ENCODE peak calls at places on chromosomes 3 and 15, in five cellular contexts. V, Y, K, W and E are unnamed samples.

GRCh38 chr3:18527691-18528090 is 102.6 kb upstream of the SATB1 start:
- DNase-seq in V (no peak), Y (no peak), K (no peak), W (no peak), E (no peak)

GRCh38 chr15:83063555-83063954 is 3.5 kb downstream of the BTBD1 start:
- DNase-seq in V (no peak), Y (no peak), K (no peak), W (no peak), E (no peak)

GRCh38 chr3:16513141-16514020 is at the start of gene RFTN1:
- DNase-seq in V (peak; percentile 50), Y (peak; percentile 24), K (peak; percentile 41), W (peak; percentile 63), E (peak; percentile 36)

GRCh38 chr15:60899322-60899966 is 329.7 kb downstream of the RORA start:
- DNase-seq in V (no peak), Y (no peak), K (no peak), W (no peak), E (no peak)

GRCh38 chr15:74240002-74240568 is 4.0 kb downstream of the CCDC33 start:
- DNase-seq in V (peak; percentile 60), Y (no peak), K (peak; percentile 23), W (peak; percentile 85), E (peak; percentile 88)

GRCh38 chr15:85475317-85475701 is 94.9 kb downstream of the AKAP13 start:
- DNase-seq in V (no peak), Y (no peak), K (no peak), W (no peak), E (no peak)

GRCh38 chr3:46481636-46482035 is 16.1 kb upstream of the RTP3 start:
- DNase-seq in V (peak; percentile 37), Y (no peak), K (no peak), W (no peak), E (no peak)

GRCh38 chr3:19947549-19948071 is 713 bp downstream of the RAB5A start:
- DNase-seq in V (peak; percentile 65), Y (no peak), K (peak; percentile 35), W (peak; percentile 56), E (peak; percentile 54)

GRCh38 chr3:42539871-42540714 is 37.6 kb downstream of the VIPR1 start:
- DNase-seq in V (peak; percentile 26), Y (no peak), K (peak; percentile 95), W (peak; percentile 87), E (peak; percentile 85)

GRCh38 chr15:87672309-87672897 is 584.1 kb downstream of the NTRK3 start:
- DNase-seq in V (peak; percentile 6), Y (peak; percentile 10), K (peak; percentile 66), W (no peak), E (no peak)

GRCh38 chr3:143306419-143306818 is 186.8 kb downstream of the CHST2 start:
- DNase-seq in V (peak; percentile 24), Y (no peak), K (no peak), W (no peak), E (peak; percentile 69)

GRCh38 chr3:149245738-149246451 is 24.3 kb upstream of the CP start:
- DNase-seq in V (peak; percentile 78), Y (no peak), K (no peak), W (no peak), E (no peak)

GRCh38 chr3:64242435-64242834 is 17.2 kb upstream of the PRICKLE2 start:
- DNase-seq in V (no peak), Y (no peak), K (no peak), W (peak; percentile 57), E (no peak)

GRCh38 chr3:35777065-35777464 is 137.7 kb downstream of the ARPP21 start:
- DNase-seq in V (no peak), Y (no peak), K (no peak), W (no peak), E (no peak)

GRCh38 chr3:45983865-45984264 is 11.8 kb downstream of the FYCO1 start:
- DNase-seq in V (no peak), Y (no peak), K (no peak), W (no peak), E (no peak)

GRCh38 chr3:5013021-5013906 is 34.0 kb downstream of the BHLHE40 start:
- DNase-seq in V (peak; percentile 38), Y (no peak), K (no peak), W (no peak), E (peak; percentile 51)

GRCh38 chr3:111069974-111070751 is 1.5 kb upstream of the NECTIN3 start:
- DNase-seq in V (no peak), Y (no peak), K (no peak), W (no peak), E (peak; percentile 22)

GRCh38 chr3:48614044-48614443 is 4.6 kb upstream of the UQCRC1 start:
- DNase-seq in V (peak; percentile 88), Y (peak; percentile 48), K (no peak), W (no peak), E (no peak)

GRCh38 chr15:43868412-43868811 is 41.6 kb downstream of the WDR76 start:
- DNase-seq in V (no peak), Y (no peak), K (no peak), W (no peak), E (no peak)

GRCh38 chr15:43876872-43877271 is 50.1 kb downstream of the WDR76 start:
- DNase-seq in V (no peak), Y (no peak), K (no peak), W (no peak), E (no peak)

GRCh38 chr15:43871835-43872234 is 45.0 kb downstream of the WDR76 start:
- DNase-seq in V (no peak), Y (no peak), K (no peak), W (no peak), E (no peak)

GRCh38 chr15:43873651-43874050 is 46.8 kb downstream of the WDR76 start:
- DNase-seq in V (no peak), Y (no peak), K (no peak), W (no peak), E (no peak)

DNA sequence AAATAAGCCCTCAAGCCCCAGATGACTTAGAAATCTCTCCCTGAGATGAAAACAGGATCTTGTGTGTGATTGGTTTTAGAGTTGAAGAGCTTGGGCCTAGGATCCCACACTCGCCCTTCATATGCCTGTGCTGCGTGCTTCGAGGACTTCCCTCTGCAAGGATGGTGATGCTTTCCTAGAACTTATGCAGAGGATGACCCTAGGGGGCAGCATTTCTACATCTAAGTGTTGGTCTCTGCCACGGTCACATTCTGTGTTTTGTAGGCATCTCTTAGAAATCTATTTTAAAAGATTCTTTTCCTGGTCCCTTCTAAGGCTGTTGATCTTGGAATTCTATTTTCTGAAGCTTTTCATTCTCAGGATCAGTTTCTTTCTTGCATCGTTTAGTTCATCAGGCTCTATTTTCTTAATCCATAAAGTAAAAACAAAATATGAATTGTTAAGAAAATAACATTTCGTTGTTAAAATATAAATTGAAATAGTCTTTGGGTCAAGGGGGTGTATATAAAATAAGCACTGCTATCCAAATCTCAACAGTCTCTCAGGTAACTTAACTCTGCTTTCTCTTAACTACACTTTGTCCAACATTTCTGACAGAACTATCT is 45.7 kb downstream of the WDR76 start:
- DNase-seq in V (peak; percentile 81), Y (peak; percentile 51), K (peak; percentile 54), W (no peak), E (peak; percentile 11)
- TF ChIP-seq CTCF in V (peak; percentile 70), Y (peak; percentile 80), K (peak; percentile 59), W (no peak), E (peak; percentile 30)

GRCh38 chr15:101698314-101698713 is 26.0 kb downstream of the TARS3 start:
- DNase-seq in V (peak; percentile 38), Y (no peak), K (no peak), W (no peak), E (no peak)

GRCh38 chr15:101689901-101690300 is 34.4 kb downstream of the TARS3 start:
- DNase-seq in V (peak; percentile 79), Y (no peak), K (no peak), W (no peak), E (no peak)

GRCh38 chr15:101692799-101693198 is 31.5 kb downstream of the TARS3 start:
- DNase-seq in V (no peak), Y (no peak), K (no peak), W (no peak), E (no peak)

GRCh38 chr15:101697488-101697887 is 26.8 kb downstream of the TARS3 start:
- DNase-seq in V (no peak), Y (no peak), K (no peak), W (no peak), E (no peak)

DNA sequence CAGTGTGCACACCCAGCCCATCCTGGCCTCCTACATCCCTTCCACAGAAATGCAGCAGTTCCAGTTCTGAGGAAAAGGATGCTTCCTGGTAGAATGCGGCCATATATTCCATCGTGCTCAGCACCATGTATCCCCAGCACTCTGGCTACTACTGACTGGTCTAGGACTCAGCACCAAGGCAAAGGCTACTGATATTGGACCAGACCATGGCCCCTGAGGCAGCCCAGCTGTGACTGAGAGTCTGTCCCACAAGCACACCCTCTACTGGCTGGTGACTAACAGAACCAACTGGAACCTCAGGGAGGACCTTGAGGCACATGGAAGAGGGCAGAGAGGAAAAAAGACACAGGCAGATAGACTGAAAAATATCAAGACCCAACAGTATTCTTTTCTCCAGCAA is 30.0 kb downstream of the TARS3 start:
- DNase-seq in V (no peak), Y (no peak), K (peak; percentile 18), W (no peak), E (no peak)
- TF ChIP-seq CTCF in V (no peak), Y (no peak), K (no peak), W (no peak), E (no peak)

DNA sequence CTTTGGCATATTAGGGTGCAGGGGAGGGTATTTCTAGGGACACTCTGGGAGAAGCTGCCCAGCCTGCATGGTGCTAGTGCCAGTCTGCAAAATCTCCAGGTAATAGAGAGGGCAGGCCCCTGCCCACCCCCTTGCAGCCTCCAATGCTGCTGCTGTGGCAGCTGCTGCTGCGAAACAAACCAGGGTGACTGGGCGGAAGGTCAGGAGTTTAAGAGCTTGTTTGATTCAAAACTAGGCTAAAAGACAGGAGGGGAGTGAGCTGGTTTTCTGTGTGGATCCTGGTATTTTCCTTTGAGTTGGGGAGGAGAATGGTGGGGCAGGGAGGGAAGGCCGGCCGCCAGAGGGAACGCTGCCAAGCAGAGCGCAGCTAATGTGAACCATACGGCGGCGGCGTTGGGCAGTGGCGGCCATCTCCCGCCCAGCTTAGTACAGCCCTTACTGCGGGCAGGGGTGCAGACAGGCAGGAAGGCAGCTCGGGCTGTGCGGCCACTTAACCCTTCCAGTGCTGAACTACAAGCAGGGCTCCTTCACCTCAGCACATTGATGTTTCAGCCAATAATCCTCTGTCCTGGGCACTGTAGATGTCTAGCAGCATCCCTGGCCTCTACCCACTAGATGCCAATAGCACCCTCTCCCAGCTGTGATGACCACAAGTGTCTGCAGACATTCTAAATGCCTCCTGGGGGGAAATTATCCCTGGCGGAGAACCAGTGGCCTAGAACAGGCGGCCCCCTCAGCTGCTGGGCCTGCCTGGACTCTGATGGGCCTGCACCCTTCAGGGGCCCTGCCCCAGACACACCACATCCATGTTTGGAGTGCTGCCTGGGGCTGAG is 125.7 kb downstream of the EEFSEC start:
- DNase-seq in V (peak; percentile 93), Y (peak; percentile 75), K (peak; percentile 38), W (peak; percentile 43), E (peak; percentile 25)
- TF ChIP-seq CTCF in V (no peak), Y (no peak), K (no peak), W (no peak), E (no peak)

DNA sequence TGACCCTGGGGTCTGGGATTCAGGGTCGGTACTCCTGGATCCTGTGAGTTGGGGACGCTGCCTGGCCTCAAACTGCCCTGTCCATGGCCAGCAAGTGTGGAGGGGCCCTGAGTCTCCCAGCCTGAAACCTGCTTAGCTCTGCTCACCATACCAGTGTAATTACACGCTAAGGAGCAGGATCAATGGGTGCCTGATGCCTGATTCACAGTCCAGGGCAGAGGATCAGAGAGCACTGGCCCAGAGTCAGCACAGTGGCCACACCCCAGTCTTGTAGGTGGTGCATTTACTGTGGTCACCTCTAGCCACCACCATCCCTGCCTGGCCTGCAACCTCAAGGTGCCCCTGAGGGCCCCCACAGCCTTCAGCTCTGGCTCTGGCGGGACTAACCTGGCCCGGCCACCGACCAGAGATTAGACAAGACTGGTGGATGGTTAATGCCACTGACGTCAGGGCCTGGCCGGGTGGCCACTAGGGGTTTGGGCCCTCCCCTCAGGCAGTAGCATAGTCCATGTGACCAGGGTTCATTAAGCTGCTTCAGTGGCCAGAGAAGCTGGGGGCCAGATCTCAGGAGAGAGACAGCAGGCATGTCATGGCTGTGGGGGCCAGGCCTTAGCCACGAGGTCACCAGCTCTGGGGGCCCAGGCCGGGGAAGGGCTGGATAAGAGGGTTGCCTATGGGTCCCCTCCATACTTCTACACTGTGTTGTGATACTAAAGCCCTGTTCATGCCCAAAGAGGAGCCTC is 3.3 kb upstream of the SLC38A3 start:
- DNase-seq in V (no peak), Y (no peak), K (no peak), W (no peak), E (no peak)
- TF ChIP-seq CTCF in V (no peak), Y (no peak), K (no peak), W (no peak), E (no peak)